ENCODE peak calls at places on chromosomes 2 and 18, in six cellular contexts. S is GM23248, T is K562, K is fibroblast of lung, R is adipocyte, Y is endodermal cell. E is an unnamed sample.

GRCh38 chr2:96715658-96716057 is 24.2 kb downstream of the LMAN2L start:
- DNase-seq in S (no peak), T (no peak), K (no peak), R (peak), Y (no peak), E (no peak)

GRCh38 chr2:26521054-26521912 is 43.4 kb upstream of the OTOF start:
- DNase-seq in S (peak), T (peak), K (peak), R (no peak), Y (peak), E (peak)

GRCh38 chr2:5725794-5726463 is 33.7 kb downstream of the SOX11 start:
- DNase-seq in S (no peak), T (no peak), K (peak), R (peak), Y (peak), E (no peak)

GRCh38 chr2:1328684-1329083 is 84.6 kb upstream of the TPO start:
- DNase-seq in S (no peak), T (no peak), K (no peak), R (no peak), Y (no peak), E (no peak)

GRCh38 chr2:186437719-186438118 is 48.3 kb upstream of the ZC3H15 start:
- DNase-seq in S (no peak), T (no peak), K (no peak), R (no peak), Y (no peak), E (no peak)

GRCh38 chr2:100321881-100322820 is at the start of gene LONRF2:
- DNase-seq in S (peak), T (peak), K (peak), R (peak), Y (peak), E (peak)

GRCh38 chr2:231557571-231558217 is 27.4 kb upstream of the NMUR1 start:
- DNase-seq in S (peak), T (peak), K (peak), R (peak), Y (peak), E (peak)

GRCh38 chr2:127877626-127878025 is 8.1 kb downstream of the AMMECR1L start:
- DNase-seq in S (peak), T (no peak), K (no peak), R (no peak), Y (no peak), E (no peak)

GRCh38 chr2:57434952-57435351 is 611.7 kb upstream of the VRK2 start:
- DNase-seq in S (peak), T (no peak), K (peak), R (no peak), Y (no peak), E (no peak)

GRCh38 chr2:177257471-177257870 is 7.1 kb downstream of the NFE2L2 start:
- DNase-seq in S (no peak), T (peak), K (no peak), R (no peak), Y (no peak), E (no peak)

GRCh38 chr2:96788393-96789244 is 27.4 kb upstream of the CNNM3 start:
- DNase-seq in S (peak), T (no peak), K (peak), R (peak), Y (no peak), E (peak)

GRCh38 chr2:42876280-42876840 is 84.0 kb upstream of the HAAO start:
- DNase-seq in S (no peak), T (no peak), K (no peak), R (no peak), Y (peak), E (no peak)

GRCh38 chr18:33470229-33470628 is 29.7 kb upstream of the CCDC178 start:
- DNase-seq in S (no peak), T (no peak), K (peak), R (no peak), Y (no peak), E (peak)

GRCh38 chr2:6410265-6410664 is 455.4 kb downstream of the CMPK2 start:
- DNase-seq in S (peak), T (no peak), K (peak), R (no peak), Y (no peak), E (no peak)

GRCh38 chr18:9506046-9506792 is 30.9 kb downstream of the RALBP1 start:
- DNase-seq in S (peak), T (peak), K (peak), R (peak), Y (no peak), E (peak)

GRCh38 chr2:30239308-30240161 is 8.2 kb downstream of the LBH start:
- DNase-seq in S (peak), T (peak), K (peak), R (peak), Y (peak), E (peak)

GRCh38 chr2:45643543-45644542 is 7.6 kb upstream of the PRKCE start:
- DNase-seq in S (peak), T (peak), K (peak), R (peak), Y (peak), E (peak)

GRCh38 chr2:239377591-239377990 is 23.2 kb downstream of the HDAC4 start:
- DNase-seq in S (no peak), T (no peak), K (no peak), R (no peak), Y (no peak), E (no peak)

GRCh38 chr2:28296904-28297303 is 95.8 kb upstream of the FOSL2 start:
- DNase-seq in S (peak), T (no peak), K (peak), R (peak), Y (no peak), E (peak)

GRCh38 chr2:117232305-117232704 is 582.2 kb upstream of the DDX18 start:
- DNase-seq in S (no peak), T (no peak), K (no peak), R (no peak), Y (no peak), E (no peak)

GRCh38 chr2:30730736-30731135 is 76.5 kb downstream of the CAPN13 start:
- DNase-seq in S (no peak), T (no peak), K (no peak), R (no peak), Y (peak), E (no peak)

GRCh38 chr18:37483984-37484892 is 81.4 kb downstream of the CELF4 start:
- DNase-seq in S (no peak), T (no peak), K (no peak), R (no peak), Y (peak), E (no peak)

GRCh38 chr2:70261501-70261900 is 3.6 kb downstream of the PCYOX1 start:
- DNase-seq in S (no peak), T (no peak), K (no peak), R (no peak), Y (no peak), E (peak)

GRCh38 chr2:224017976-224018375 is 21.1 kb downstream of the SERPINE2 start:
- DNase-seq in S (peak), T (no peak), K (no peak), R (no peak), Y (peak), E (no peak)

GRCh38 chr18:76256897-76257500 is 238.0 kb downstream of the ZNF516 start:
- DNase-seq in S (peak), T (peak), K (peak), R (peak), Y (peak), E (peak)

GRCh38 chr2:101442042-101442666 is 32.8 kb downstream of the RFX8 start:
- DNase-seq in S (peak), T (no peak), K (peak), R (peak), Y (no peak), E (peak)

GRCh38 chr18:3983351-3983969 is 471.6 kb downstream of the DLGAP1 start:
- DNase-seq in S (peak), T (peak), K (peak), R (peak), Y (no peak), E (peak)

GRCh38 chr2:39470580-39470979 is 33.5 kb upstream of the MAP4K3 start:
- DNase-seq in S (no peak), T (no peak), K (no peak), R (no peak), Y (no peak), E (no peak)

GRCh38 chr2:30366199-30366691 is 80.8 kb upstream of the LCLAT1 start:
- DNase-seq in S (peak), T (no peak), K (peak), R (peak), Y (no peak), E (no peak)

GRCh38 chr18:31723998-31724711 is 36.5 kb downstream of the SLC25A52 start:
- DNase-seq in S (peak), T (no peak), K (peak), R (peak), Y (no peak), E (peak)

GRCh38 chr2:101146535-101146934 is 4.6 kb downstream of the TBC1D8 start:
- DNase-seq in S (no peak), T (no peak), K (no peak), R (no peak), Y (no peak), E (no peak)

GRCh38 chr18:43108882-43109281 is 6.6 kb downstream of the RIT2 start:
- DNase-seq in S (no peak), T (no peak), K (no peak), R (no peak), Y (no peak), E (no peak)

GRCh38 chr18:61764381-61764780 is 128.4 kb downstream of the RNF152 start:
- DNase-seq in S (no peak), T (no peak), K (peak), R (no peak), Y (no peak), E (no peak)

GRCh38 chr2:165008916-165009315 is 53.6 kb upstream of the SLC38A11 start:
- DNase-seq in S (peak), T (no peak), K (peak), R (no peak), Y (no peak), E (peak)

GRCh38 chr2:234377761-234378341 is 119.0 kb downstream of the ARL4C start:
- DNase-seq in S (peak), T (no peak), K (peak), R (peak), Y (peak), E (no peak)

GRCh38 chr2:64862623-64863022 is 126.6 kb upstream of the SLC1A4 start:
- DNase-seq in S (peak), T (no peak), K (no peak), R (no peak), Y (no peak), E (peak)

GRCh38 chr2:10256031-10256524 is 46.6 kb upstream of the HPCAL1 start:
- DNase-seq in S (no peak), T (no peak), K (no peak), R (no peak), Y (peak), E (no peak)
- H3K4me3 ChIP-seq in S (no peak), T (no peak), K (no peak), R (no peak), Y (no peak), E (no peak)

DNA sequence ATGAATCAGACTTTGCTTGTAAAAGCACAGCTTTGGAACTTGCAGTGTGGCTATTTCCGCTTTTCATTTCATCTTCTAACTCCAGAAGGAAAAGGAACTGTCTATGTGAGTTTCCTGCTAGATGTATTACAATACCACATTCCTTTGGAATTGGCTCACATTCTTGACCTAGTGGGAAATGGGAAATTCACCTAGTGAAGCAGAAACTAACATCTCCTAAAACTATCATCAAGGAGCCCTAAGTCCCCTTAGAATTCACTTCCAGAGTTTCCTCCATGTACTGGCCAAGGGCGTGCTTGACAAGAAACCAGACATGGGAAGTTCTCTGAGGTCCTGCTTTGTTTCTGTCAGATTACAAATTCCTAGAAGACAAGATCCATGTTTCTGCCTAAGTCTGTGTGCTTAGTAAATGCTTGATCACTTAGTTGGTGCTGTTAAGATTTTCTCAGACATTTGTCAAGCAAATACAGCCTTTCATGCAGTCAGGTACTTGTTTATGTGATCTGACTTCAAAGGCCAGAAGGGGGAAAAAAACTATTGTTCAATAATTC is 275.7 kb upstream of the FN1 start:
- DNase-seq in S (peak), T (no peak), K (peak), R (peak), Y (no peak), E (peak)
- H3K9ac ChIP-seq in S (peak), T (no peak), K (no peak), R (peak), Y (no peak), E (peak)

GRCh38 chr2:113232730-113233129 is 46.0 kb downstream of the PAX8 start:
- DNase-seq in S (no peak), T (no peak), K (no peak), R (no peak), Y (no peak), E (no peak)

GRCh38 chr2:113233593-113234550 is 44.8 kb downstream of the PAX8 start:
- DNase-seq in S (peak), T (peak), K (peak), R (no peak), Y (peak), E (no peak)

GRCh38 chr2:113236367-113237159 is 42.2 kb downstream of the PAX8 start:
- DNase-seq in S (peak), T (no peak), K (no peak), R (no peak), Y (no peak), E (no peak)

GRCh38 chr2:113232123-113232522 is 46.6 kb downstream of the PAX8 start:
- DNase-seq in S (no peak), T (no peak), K (no peak), R (no peak), Y (no peak), E (no peak)

DNA sequence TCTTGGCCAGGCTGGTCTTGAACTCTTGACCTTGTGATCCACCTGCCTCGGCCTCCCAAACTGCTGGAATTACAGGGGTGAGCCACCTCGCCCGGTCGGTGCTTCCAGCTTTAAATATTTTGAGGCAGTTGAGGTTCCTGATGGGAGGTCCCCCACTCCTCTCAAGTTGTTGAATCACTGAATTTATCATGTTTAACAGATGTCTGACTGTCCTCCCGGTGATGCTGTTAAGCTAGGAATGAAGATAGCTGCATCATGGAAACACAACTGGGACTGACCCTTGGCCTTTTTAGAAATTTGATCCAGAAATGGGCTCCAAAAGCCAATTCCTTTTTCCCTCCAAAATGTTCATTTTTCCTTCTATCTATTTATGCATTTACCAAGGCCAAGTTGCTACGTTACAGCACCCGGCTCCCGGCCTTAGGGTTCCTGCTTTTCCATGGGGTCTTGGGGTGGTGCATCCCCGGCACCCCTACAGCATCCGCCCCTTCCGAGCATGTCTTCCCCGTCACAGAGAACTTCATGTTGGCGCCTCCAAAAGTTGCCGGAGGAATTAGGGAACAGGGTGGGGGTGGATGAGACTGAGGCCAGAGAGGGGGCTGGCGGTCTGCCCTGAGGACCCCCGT is 43.9 kb downstream of the PAX8 start:
- DNase-seq in S (peak), T (peak), K (no peak), R (no peak), Y (no peak), E (no peak)
- H3K4me3 ChIP-seq in S (peak), T (peak), K (no peak), R (peak), Y (peak), E (peak)

GRCh38 chr2:144346229-144346628 is 173.7 kb downstream of the ZEB2 start:
- DNase-seq in S (no peak), T (no peak), K (no peak), R (no peak), Y (no peak), E (no peak)

GRCh38 chr2:144349674-144350073 is 170.2 kb downstream of the ZEB2 start:
- DNase-seq in S (no peak), T (no peak), K (no peak), R (no peak), Y (no peak), E (no peak)

GRCh38 chr2:144348846-144349245 is 171.1 kb downstream of the ZEB2 start:
- DNase-seq in S (no peak), T (no peak), K (no peak), R (no peak), Y (peak), E (no peak)

GRCh38 chr2:144351687-144352086 is 168.2 kb downstream of the ZEB2 start:
- DNase-seq in S (no peak), T (no peak), K (peak), R (no peak), Y (no peak), E (no peak)

GRCh38 chr2:144350151-144350802 is 169.6 kb downstream of the ZEB2 start:
- DNase-seq in S (peak), T (peak), K (peak), R (no peak), Y (peak), E (peak)
- H3K9ac ChIP-seq in S (no peak), T (no peak), K (no peak), R (peak), Y (peak), E (no peak)

DNA sequence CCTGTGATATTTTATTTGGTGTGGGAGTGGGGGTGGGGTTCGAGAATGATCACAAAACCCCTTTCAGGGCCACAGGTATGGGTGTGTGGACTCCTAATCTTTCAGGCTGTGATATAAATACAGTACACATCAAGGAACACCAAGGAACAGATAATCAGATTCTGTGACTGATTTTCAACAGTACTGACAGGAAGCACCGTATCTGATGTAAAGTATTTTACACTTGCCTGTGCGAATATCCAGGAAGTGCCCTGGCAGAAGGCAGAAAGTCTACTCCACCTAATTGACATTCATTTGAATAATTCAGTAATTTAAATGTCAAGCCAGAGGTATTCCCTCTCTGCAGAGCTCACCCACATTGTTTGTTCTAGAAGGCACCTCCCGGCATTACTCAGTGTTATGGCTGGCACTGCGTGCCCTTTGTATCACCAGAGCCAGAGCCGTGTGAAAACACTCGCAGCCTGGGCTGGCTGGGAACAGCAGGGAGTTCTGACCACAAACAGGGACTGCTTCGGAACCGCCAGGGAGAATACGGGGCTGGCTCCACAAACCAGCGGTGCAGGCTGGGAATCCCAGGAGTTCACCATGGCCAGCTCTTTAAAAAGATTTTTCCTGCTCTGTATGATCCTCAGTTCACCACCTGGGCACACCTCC is 91.8 kb downstream of the ACVR1 start:
- DNase-seq in S (peak), T (no peak), K (peak), R (peak), Y (peak), E (peak)
- H3K4me3 ChIP-seq in S (no peak), T (no peak), K (no peak), R (no peak), Y (no peak), E (peak)

GRCh38 chr2:102621630-102622029 is 2.3 kb downstream of the SLC9A2 start:
- DNase-seq in S (no peak), T (no peak), K (no peak), R (no peak), Y (no peak), E (peak)

GRCh38 chr2:102622646-102623045 is 3.3 kb downstream of the SLC9A2 start:
- DNase-seq in S (no peak), T (no peak), K (no peak), R (no peak), Y (no peak), E (no peak)

GRCh38 chr2:102619414-102620319 is at the start of gene SLC9A2:
- DNase-seq in S (peak), T (no peak), K (peak), R (peak), Y (peak), E (peak)

GRCh38 chr2:102618452-102619413 is 620 bp upstream of the SLC9A2 start:
- DNase-seq in S (peak), T (peak), K (peak), R (peak), Y (peak), E (peak)

DNA sequence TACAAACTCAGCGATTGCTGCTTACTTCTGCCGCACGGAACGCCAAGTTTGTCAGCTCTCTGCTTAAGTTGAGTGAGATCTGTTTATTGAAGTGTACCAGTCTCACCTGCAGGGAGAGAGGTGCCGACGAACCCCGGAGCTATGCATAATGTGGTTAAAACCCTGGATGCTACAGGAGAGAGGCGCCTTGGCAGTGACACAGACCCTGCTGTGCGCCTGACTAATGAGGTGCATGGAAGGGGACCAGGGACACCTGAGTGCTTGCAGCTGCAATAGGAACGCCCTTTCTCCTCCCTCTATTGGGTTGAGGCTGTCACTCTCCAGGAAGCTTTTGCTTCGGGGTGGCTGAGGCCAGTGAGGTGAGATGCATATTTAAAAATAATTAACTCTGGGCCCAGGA is 1.0 kb downstream of the SLC9A2 start:
- DNase-seq in S (no peak), T (no peak), K (no peak), R (no peak), Y (peak), E (peak)
- H3K9ac ChIP-seq in S (no peak), T (peak), K (no peak), R (no peak), Y (no peak), E (no peak)

E was measured in PC-3.